ENCODE peak calls at places on chromosomes 1 and 21, in five cellular contexts. U is colonic mucosa, F is glutamatergic neuron, N is left lung, E is B cell. K is an unnamed sample.

GRCh38 chr1:153661111-153661708 is 2.7 kb downstream of the SNAPIN start:
- DNase-seq in N (no peak), F (no peak), U (no peak), E (no peak), K (no peak)

GRCh38 chr1:46477153-46477929 is 12.3 kb upstream of the DMBX1 start:
- DNase-seq in U (peak), F (peak), N (peak), E (peak), K (peak)

GRCh38 chr1:147496571-147496970 is 44.7 kb upstream of the BCL9 start:
- DNase-seq in E (no peak), F (peak), U (no peak), N (no peak), K (no peak)

GRCh38 chr21:15908187-15908586 is 178.4 kb downstream of the USP25 start:
- DNase-seq in N (no peak), U (no peak), E (no peak), F (no peak), K (no peak)

GRCh38 chr1:238562376-238562775 is 671.7 kb upstream of the ZP4 start:
- DNase-seq in U (no peak), F (no peak), N (no peak), E (no peak), K (no peak)

GRCh38 chr1:27566462-27567182 is 37.3 kb downstream of the AHDC1 start:
- DNase-seq in E (no peak), F (no peak), U (no peak), N (no peak), K (no peak)

GRCh38 chr1:38050397-38051141 is 4.0 kb upstream of the POU3F1 start:
- DNase-seq in F (peak), N (no peak), U (no peak), E (no peak), K (no peak)

GRCh38 chr1:196557797-196558196 is 50.4 kb downstream of the KCNT2 start:
- DNase-seq in N (no peak), E (no peak), U (no peak), F (no peak), K (no peak)

GRCh38 chr1:63575340-63575826 is 17.8 kb upstream of the PGM1 start:
- DNase-seq in E (peak), U (no peak), F (no peak), N (no peak), K (peak)

GRCh38 chr1:34800214-34800613 is 7.4 kb downstream of the GJA4 start:
- DNase-seq in F (no peak), E (no peak), N (no peak), U (no peak), K (no peak)

GRCh38 chr1:110771245-110772022 is 96.7 kb upstream of the KCNA3 start:
- DNase-seq in U (no peak), E (no peak), N (no peak), F (no peak), K (no peak)

GRCh38 chr1:55321947-55322346 is 106.8 kb upstream of the USP24 start:
- DNase-seq in E (no peak), U (no peak), F (no peak), N (no peak), K (no peak)

GRCh38 chr1:218658294-218658693 is 313.2 kb downstream of the TGFB2 start:
- DNase-seq in U (no peak), F (no peak), E (no peak), N (no peak), K (no peak)

GRCh38 chr1:119787776-119788175 is 19.1 kb upstream of the HMGCS2 start:
- DNase-seq in F (no peak), N (no peak), E (no peak), U (no peak), K (no peak)

GRCh38 chr1:236421022-236421421 is 26.9 kb downstream of the EDARADD start:
- DNase-seq in F (no peak), E (no peak), N (no peak), U (no peak), K (no peak)

GRCh38 chr1:36326499-36326898 is 3.1 kb upstream of the EVA1B start:
- DNase-seq in N (no peak), U (no peak), F (no peak), E (no peak), K (no peak)

GRCh38 chr1:185869590-185869989 is 135.4 kb downstream of the HMCN1 start:
- DNase-seq in F (no peak), E (no peak), U (no peak), N (no peak), K (no peak)

GRCh38 chr21:41585199-41585994 is 77.4 kb upstream of the TMPRSS2 start:
- DNase-seq in E (no peak), U (no peak), N (no peak), F (no peak), K (no peak)

GRCh38 chr1:87451229-87451900 is 122.7 kb downstream of the LMO4 start:
- DNase-seq in F (no peak), E (no peak), U (no peak), N (no peak), K (no peak)

GRCh38 chr1:119762409-119762808 is 6.3 kb downstream of the HMGCS2 start:
- DNase-seq in N (no peak), E (no peak), F (no peak), U (no peak), K (no peak)

GRCh38 chr1:152855661-152856060 is 4.1 kb upstream of the LCE7A start:
- DNase-seq in F (no peak), E (no peak), U (no peak), N (no peak), K (no peak)

GRCh38 chr1:78855258-78855657 is 151.3 kb downstream of the ADGRL4 start:
- DNase-seq in F (no peak), E (no peak), N (no peak), U (no peak), K (no peak)

GRCh38 chr1:30837653-30838052 is 70.9 kb downstream of the SDC3 start:
- DNase-seq in N (no peak), E (no peak), F (no peak), U (no peak), K (no peak)

DNA sequence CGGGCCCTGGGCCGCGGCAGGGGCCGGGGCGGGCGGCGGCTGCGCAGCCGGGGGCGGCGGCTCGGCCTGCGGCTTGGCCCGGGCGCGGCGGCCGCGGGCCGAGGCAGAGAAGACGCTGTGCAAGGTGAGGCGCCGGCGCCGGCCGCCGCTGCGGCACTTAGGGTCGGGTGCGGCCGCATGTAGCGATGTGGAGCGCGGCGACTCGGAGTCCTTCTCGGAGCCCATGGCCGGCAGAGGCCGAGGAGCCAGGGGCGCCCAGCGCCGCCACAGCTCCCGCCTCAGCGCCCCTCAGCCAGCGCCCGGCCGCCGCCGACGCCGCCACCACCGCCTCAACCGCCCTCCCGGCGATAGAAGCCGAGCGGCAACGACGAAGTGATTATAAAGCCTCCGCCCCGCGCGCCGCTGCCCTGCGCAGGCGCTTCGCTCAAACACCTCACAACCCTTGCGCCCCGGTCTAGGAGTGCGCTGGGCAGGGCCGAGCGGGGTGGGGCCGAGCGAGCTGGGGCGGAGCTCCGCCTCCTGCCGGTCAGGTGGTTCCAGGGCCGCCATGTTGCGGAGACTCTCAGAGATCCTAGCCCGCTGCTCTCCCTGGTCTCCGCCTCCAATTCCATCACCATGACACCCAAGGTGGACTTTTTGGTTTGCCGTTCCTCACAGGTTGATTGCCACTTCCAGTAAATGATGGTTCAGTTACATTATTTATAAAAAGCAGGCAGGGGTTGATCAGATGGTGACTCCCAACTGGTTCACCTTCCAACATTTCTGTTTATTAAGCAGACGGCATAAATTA is at the start of gene RNF19B:
- DNase-seq in N (peak), E (peak), U (peak), F (peak), K (peak)
- TF ChIP-seq CTCF in N (peak), E (no peak), U (no peak), F (peak), K (no peak)

GRCh38 chr1:160625725-160626498 is 20.9 kb downstream of the SLAMF1 start:
- DNase-seq in U (no peak), F (no peak), N (no peak), E (no peak), K (no peak)
- TF ChIP-seq CTCF in U (no peak), F (no peak), N (no peak), E (no peak), K (no peak)

GRCh38 chr1:109613396-109614147 is 5.8 kb downstream of the GNAT2 start:
- DNase-seq in E (no peak), U (no peak), N (no peak), F (no peak), K (no peak)
- TF ChIP-seq CTCF in E (no peak), U (no peak), N (no peak), F (no peak), K (no peak)

GRCh38 chr1:157019457-157019856 is 26.1 kb downstream of the ARHGEF11 start:
- DNase-seq in F (no peak), E (no peak), N (no peak), U (no peak), K (no peak)
- TF ChIP-seq CTCF in F (no peak), E (no peak), N (no peak), U (no peak), K (no peak)

K was measured in GM10248.